ENCODE peak calls at places on chromosomes 13 and 19, in five cellular contexts. One of them, this sample, is unnamed.

GRCh38 chr13:39886336-39886735 is 230.9 kb downstream of the COG6 start:
- DNase-seq in CD8-positive, alpha-beta memory T cell: no peak
- DNase-seq in heart right ventricle: no peak
- DNase-seq in endothelial cell: no peak
- DNase-seq in activated gamma-delta T cell treated with Interleukin-2 at 50 U/mL for 16 hours: no peak
- DNase-seq in this sample: no peak

GRCh38 chr13:74206855-74207254 is 72.7 kb upstream of the KLF12 start:
- DNase-seq in heart right ventricle: no peak
- DNase-seq in CD8-positive, alpha-beta memory T cell: no peak
- DNase-seq in endothelial cell: no peak
- DNase-seq in activated gamma-delta T cell treated with Interleukin-2 at 50 U/mL for 16 hours: no peak
- DNase-seq in this sample: no peak

GRCh38 chr13:34335662-34336007 is 517.7 kb downstream of the RFC3 start:
- DNase-seq in heart right ventricle: no peak
- DNase-seq in CD8-positive, alpha-beta memory T cell: no peak
- DNase-seq in endothelial cell: no peak
- DNase-seq in activated gamma-delta T cell treated with Interleukin-2 at 50 U/mL for 16 hours: no peak
- DNase-seq in this sample: no peak

GRCh38 chr19:40811478-40812341 is 12.7 kb downstream of the EGLN2 start:
- DNase-seq in activated gamma-delta T cell treated with Interleukin-2 at 50 U/mL for 16 hours: no peak
- DNase-seq in CD8-positive, alpha-beta memory T cell: peak; percentile 48
- DNase-seq in heart right ventricle: no peak
- DNase-seq in endothelial cell: no peak
- DNase-seq in this sample: no peak

GRCh38 chr19:37413243-37414084 is 42.6 kb downstream of the ZNF527 start:
- DNase-seq in endothelial cell: no peak
- DNase-seq in heart right ventricle: no peak
- DNase-seq in CD8-positive, alpha-beta memory T cell: no peak
- DNase-seq in activated gamma-delta T cell treated with Interleukin-2 at 50 U/mL for 16 hours: no peak
- DNase-seq in this sample: no peak

GRCh38 chr19:18157465-18158063 is 4.6 kb downstream of the PIK3R2 start:
- DNase-seq in activated gamma-delta T cell treated with Interleukin-2 at 50 U/mL for 16 hours: no peak
- DNase-seq in heart right ventricle: no peak
- DNase-seq in CD8-positive, alpha-beta memory T cell: no peak
- DNase-seq in endothelial cell: no peak
- DNase-seq in this sample: no peak

GRCh38 chr13:76863022-76863421 is 23.2 kb downstream of the KCTD12 start:
- DNase-seq in endothelial cell: no peak
- DNase-seq in heart right ventricle: no peak
- DNase-seq in activated gamma-delta T cell treated with Interleukin-2 at 50 U/mL for 16 hours: no peak
- DNase-seq in CD8-positive, alpha-beta memory T cell: no peak
- DNase-seq in this sample: no peak

GRCh38 chr19:40499320-40499719 is 32.5 kb downstream of the SPTBN4 start:
- DNase-seq in endothelial cell: no peak
- DNase-seq in CD8-positive, alpha-beta memory T cell: no peak
- DNase-seq in activated gamma-delta T cell treated with Interleukin-2 at 50 U/mL for 16 hours: no peak
- DNase-seq in heart right ventricle: no peak
- DNase-seq in this sample: no peak

GRCh38 chr19:4722671-4723464 is 774 bp downstream of the DPP9 start:
- DNase-seq in heart right ventricle: no peak
- DNase-seq in CD8-positive, alpha-beta memory T cell: no peak
- DNase-seq in endothelial cell: no peak
- DNase-seq in activated gamma-delta T cell treated with Interleukin-2 at 50 U/mL for 16 hours: no peak
- DNase-seq in this sample: peak; percentile 63

GRCh38 chr13:44726214-44726613 is 150.1 kb upstream of the TSC22D1 start:
- DNase-seq in activated gamma-delta T cell treated with Interleukin-2 at 50 U/mL for 16 hours: no peak
- DNase-seq in CD8-positive, alpha-beta memory T cell: no peak
- DNase-seq in endothelial cell: no peak
- DNase-seq in heart right ventricle: no peak
- DNase-seq in this sample: no peak

GRCh38 chr19:14393303-14393702 is 12.1 kb downstream of the ADGRE5 start:
- DNase-seq in activated gamma-delta T cell treated with Interleukin-2 at 50 U/mL for 16 hours: no peak
- DNase-seq in CD8-positive, alpha-beta memory T cell: no peak
- DNase-seq in endothelial cell: no peak
- DNase-seq in heart right ventricle: no peak
- DNase-seq in this sample: no peak

GRCh38 chr19:49889687-49890348 is 6.9 kb downstream of the IL4I1 start:
- DNase-seq in CD8-positive, alpha-beta memory T cell: peak; percentile 75
- DNase-seq in activated gamma-delta T cell treated with Interleukin-2 at 50 U/mL for 16 hours: peak; percentile 70
- DNase-seq in heart right ventricle: peak; percentile 80
- DNase-seq in endothelial cell: peak; percentile 78
- DNase-seq in this sample: peak; percentile 73

GRCh38 chr19:14073925-14074838 is 1.6 kb downstream of the MISP3 start:
- DNase-seq in CD8-positive, alpha-beta memory T cell: no peak
- DNase-seq in heart right ventricle: no peak
- DNase-seq in endothelial cell: no peak
- DNase-seq in activated gamma-delta T cell treated with Interleukin-2 at 50 U/mL for 16 hours: peak; percentile 20
- DNase-seq in this sample: no peak

GRCh38 chr13:32984857-32985626 is 31.2 kb upstream of the KL start:
- DNase-seq in CD8-positive, alpha-beta memory T cell: no peak
- DNase-seq in activated gamma-delta T cell treated with Interleukin-2 at 50 U/mL for 16 hours: no peak
- DNase-seq in heart right ventricle: no peak
- DNase-seq in endothelial cell: no peak
- DNase-seq in this sample: no peak